ENCODE peak calls at places on chromosomes 6 and 20, in eight cellular contexts. U, F, I, S, A, E, X and J are unnamed samples.

GRCh38 chr6:36958775-36959554 is 4.4 kb downstream of the PI16 start:
- DNase-seq in U (peak), F (no peak), I (peak), S (no peak), A (no peak), E (peak), X (no peak), J (no peak)

GRCh38 chr20:47810116-47810672 is 24.9 kb upstream of the SULF2 start:
- DNase-seq in U (no peak), F (no peak), I (no peak), S (no peak), A (no peak), E (no peak), X (no peak), J (no peak)

GRCh38 chr6:138465007-138465645 is 34.2 kb downstream of the NHSL1 start:
- DNase-seq in U (no peak), F (peak), I (no peak), S (no peak), A (no peak), E (no peak), X (peak), J (no peak)

GRCh38 chr6:79813854-79814477 is 133.4 kb downstream of the ELOVL4 start:
- DNase-seq in U (no peak), F (peak), I (peak), S (no peak), A (peak), E (peak), X (peak), J (no peak)

GRCh38 chr6:15501806-15502450 is 160.9 kb downstream of the DTNBP1 start:
- DNase-seq in U (no peak), F (peak), I (peak), S (no peak), A (no peak), E (peak), X (no peak), J (no peak)

GRCh38 chr6:87494761-87495422 is 22.1 kb downstream of the SLC35A1 start:
- DNase-seq in U (no peak), F (no peak), I (no peak), S (no peak), A (no peak), E (no peak), X (no peak), J (no peak)

GRCh38 chr20:53581444-53582311 is 12.0 kb downstream of the ZNF217 start:
- DNase-seq in U (peak), F (no peak), I (no peak), S (no peak), A (no peak), E (no peak), X (no peak), J (peak)

GRCh38 chr6:35203680-35204079 is 10.1 kb upstream of the SCUBE3 start:
- DNase-seq in U (no peak), F (no peak), I (no peak), S (no peak), A (no peak), E (peak), X (no peak), J (no peak)

GRCh38 chr20:32155017-32155965 is 45.8 kb downstream of the TM9SF4 start:
- DNase-seq in U (peak), F (peak), I (peak), S (peak), A (peak), E (peak), X (peak), J (no peak)

GRCh38 chr20:57996936-57997629 is 231.4 kb downstream of the ANKRD60 start:
- DNase-seq in U (no peak), F (no peak), I (no peak), S (no peak), A (no peak), E (no peak), X (peak), J (no peak)

GRCh38 chr6:41640436-41640835 is 2.2 kb downstream of the MDFI start:
- DNase-seq in U (no peak), F (no peak), I (no peak), S (no peak), A (no peak), E (no peak), X (no peak), J (no peak)

GRCh38 chr6:169832247-169832948 is 81.0 kb downstream of the ERMARD start:
- DNase-seq in U (no peak), F (peak), I (peak), S (no peak), A (no peak), E (no peak), X (no peak), J (no peak)

GRCh38 chr20:9359561-9360308 is 154.7 kb upstream of the LAMP5 start:
- DNase-seq in U (peak), F (peak), I (peak), S (no peak), A (peak), E (no peak), X (peak), J (no peak)

GRCh38 chr6:22003219-22003779 is 293.5 kb downstream of the PRL start:
- DNase-seq in U (no peak), F (peak), I (no peak), S (no peak), A (no peak), E (no peak), X (no peak), J (no peak)

GRCh38 chr20:15138548-15139126 is 801.2 kb upstream of the FLRT3 start:
- DNase-seq in U (no peak), F (no peak), I (no peak), S (no peak), A (no peak), E (no peak), X (no peak), J (no peak)

GRCh38 chr6:92297101-92297500 is 1122.3 kb downstream of the EPHA7 start:
- DNase-seq in U (no peak), F (peak), I (no peak), S (no peak), A (no peak), E (no peak), X (no peak), J (no peak)

GRCh38 chr20:24999568-24999967 is 7.0 kb upstream of the APMAP start:
- DNase-seq in U (no peak), F (no peak), I (no peak), S (no peak), A (no peak), E (peak), X (no peak), J (no peak)

GRCh38 chr20:57513199-57513598 is 11.7 kb downstream of the CTCFL start:
- DNase-seq in U (no peak), F (peak), I (no peak), S (no peak), A (no peak), E (no peak), X (no peak), J (no peak)

GRCh38 chr6:113630738-113631535 is 226.2 kb upstream of the MARCKS start:
- DNase-seq in U (no peak), F (peak), I (no peak), S (no peak), A (no peak), E (peak), X (no peak), J (no peak)

GRCh38 chr6:113630365-113630737 is 226.8 kb upstream of the MARCKS start:
- DNase-seq in U (no peak), F (peak), I (no peak), S (no peak), A (no peak), E (no peak), X (no peak), J (no peak)

GRCh38 chr6:113633638-113634037 is 223.5 kb upstream of the MARCKS start:
- DNase-seq in U (no peak), F (no peak), I (no peak), S (no peak), A (no peak), E (no peak), X (no peak), J (no peak)

GRCh38 chr6:113631616-113632015 is 225.5 kb upstream of the MARCKS start:
- DNase-seq in U (no peak), F (no peak), I (no peak), S (no peak), A (no peak), E (no peak), X (no peak), J (no peak)

GRCh38 chr6:113632220-113632864 is 224.8 kb upstream of the MARCKS start:
- DNase-seq in U (no peak), F (peak), I (peak), S (no peak), A (peak), E (peak), X (peak), J (peak)
- H3K27ac ChIP-seq in U (peak), F (peak), I (peak), S (peak), A (peak), E (no peak), X (peak), J (peak)

GRCh38 chr6:45608252-45608911 is 230.6 kb upstream of the SUPT3H start:
- DNase-seq in U (no peak), F (peak), I (no peak), S (no peak), A (no peak), E (no peak), X (no peak), J (peak)

GRCh38 chr6:45607818-45608217 is 230.1 kb upstream of the SUPT3H start:
- DNase-seq in U (no peak), F (peak), I (no peak), S (no peak), A (no peak), E (no peak), X (no peak), J (peak)

GRCh38 chr6:45610832-45611231 is 233.1 kb upstream of the SUPT3H start:
- DNase-seq in U (no peak), F (no peak), I (no peak), S (no peak), A (no peak), E (no peak), X (no peak), J (no peak)

GRCh38 chr6:45610374-45610773 is 232.6 kb upstream of the SUPT3H start:
- DNase-seq in U (no peak), F (no peak), I (no peak), S (no peak), A (no peak), E (no peak), X (no peak), J (no peak)

GRCh38 chr6:45609141-45609638 is 231.5 kb upstream of the SUPT3H start:
- DNase-seq in U (no peak), F (peak), I (no peak), S (no peak), A (peak), E (no peak), X (no peak), J (no peak)
- TF ChIP-seq CTCF in U (no peak), F (no peak), I (no peak), S (no peak), A (no peak), E (no peak), X (no peak), J (no peak)

GRCh38 chr20:35285806-35286076 is 1.2 kb upstream of the EIF6 start:
- DNase-seq in U (no peak), F (peak), I (no peak), S (no peak), A (no peak), E (no peak), X (no peak), J (no peak)

GRCh38 chr20:35283441-35284266 is 918 bp downstream of the EIF6 start:
- DNase-seq in U (no peak), F (no peak), I (no peak), S (no peak), A (no peak), E (no peak), X (no peak), J (no peak)

GRCh38 chr20:35286077-35286898 is 1.7 kb upstream of the EIF6 start:
- DNase-seq in U (no peak), F (no peak), I (no peak), S (no peak), A (no peak), E (no peak), X (no peak), J (no peak)

GRCh38 chr20:35284992-35285805 is 627 bp upstream of the EIF6 start:
- DNase-seq in U (no peak), F (no peak), I (no peak), S (no peak), A (no peak), E (no peak), X (no peak), J (no peak)

DNA sequence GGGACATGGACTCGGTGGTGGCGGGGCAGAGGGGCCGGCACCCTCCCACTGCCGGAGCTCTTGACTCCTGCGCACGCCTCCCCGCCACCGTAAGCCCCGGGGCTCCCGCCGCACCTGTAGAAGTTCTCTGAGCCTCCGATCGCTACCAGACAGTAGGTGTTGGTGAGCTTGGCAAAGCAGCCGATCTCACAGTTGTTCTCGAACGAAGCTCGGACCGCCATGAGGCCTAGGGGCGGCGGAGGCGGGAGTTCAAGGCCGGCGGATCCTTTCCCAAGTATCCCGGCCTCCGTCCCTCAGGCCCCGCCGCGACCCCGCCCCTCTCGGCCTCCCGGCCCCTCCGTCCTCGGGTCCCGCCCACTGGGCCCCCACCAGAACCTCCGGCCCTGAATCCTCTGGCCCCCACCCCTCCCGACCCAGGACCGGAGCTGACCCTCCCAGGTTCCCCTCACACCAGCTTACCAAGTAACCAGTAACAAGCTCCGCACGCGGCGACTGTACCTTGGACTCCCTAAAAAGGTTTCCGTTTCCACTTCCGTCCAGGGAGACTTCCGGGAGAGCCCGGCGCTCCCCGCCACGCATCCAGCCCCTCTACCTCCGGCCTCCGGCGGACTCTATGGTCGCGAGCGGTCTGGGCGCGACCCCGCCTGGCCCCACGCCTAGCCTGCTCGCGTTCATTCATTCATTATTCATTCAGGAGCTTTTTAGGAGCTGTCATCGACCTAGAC is at the start of gene EIF6:
- DNase-seq in U (peak), F (peak), I (peak), S (peak), A (peak), E (peak), X (peak), J (no peak)
- TF ChIP-seq POLR2A in U (no peak), F (peak), I (no peak), S (no peak), A (no peak), E (peak), X (peak), J (no peak)

DNA sequence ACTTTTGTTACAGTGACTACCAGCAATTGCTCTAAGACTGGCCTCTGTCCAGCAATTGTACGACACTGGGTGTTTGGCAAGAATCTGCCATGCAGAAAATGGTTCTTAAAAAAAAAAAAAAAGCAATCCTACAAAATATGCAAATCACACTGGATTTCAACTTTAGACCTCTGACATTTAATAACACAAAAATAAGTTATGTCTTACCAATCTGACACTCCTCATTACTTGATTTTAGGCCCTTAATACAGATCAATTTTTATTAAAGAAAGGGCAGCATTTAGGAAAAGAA is 88.6 kb upstream of the FOXQ1 start:
- DNase-seq in U (no peak), F (no peak), I (no peak), S (no peak), A (no peak), E (no peak), X (no peak), J (no peak)
- H3K27ac ChIP-seq in U (no peak), F (no peak), I (no peak), S (no peak), A (no peak), E (no peak), X (no peak), J (no peak)

GRCh38 chr20:62246431-62246830 is 8.1 kb downstream of the OSBPL2 start:
- DNase-seq in U (no peak), F (no peak), I (no peak), S (no peak), A (no peak), E (no peak), X (no peak), J (no peak)

GRCh38 chr20:62248890-62249560 is 10.7 kb downstream of the OSBPL2 start:
- DNase-seq in U (no peak), F (no peak), I (no peak), S (no peak), A (no peak), E (no peak), X (no peak), J (no peak)

GRCh38 chr20:62245911-62246280 is 7.6 kb downstream of the OSBPL2 start:
- DNase-seq in U (peak), F (no peak), I (no peak), S (no peak), A (no peak), E (no peak), X (no peak), J (no peak)

GRCh38 chr20:62244644-62245108 is 6.4 kb downstream of the OSBPL2 start:
- DNase-seq in U (no peak), F (no peak), I (no peak), S (no peak), A (no peak), E (no peak), X (no peak), J (no peak)

DNA sequence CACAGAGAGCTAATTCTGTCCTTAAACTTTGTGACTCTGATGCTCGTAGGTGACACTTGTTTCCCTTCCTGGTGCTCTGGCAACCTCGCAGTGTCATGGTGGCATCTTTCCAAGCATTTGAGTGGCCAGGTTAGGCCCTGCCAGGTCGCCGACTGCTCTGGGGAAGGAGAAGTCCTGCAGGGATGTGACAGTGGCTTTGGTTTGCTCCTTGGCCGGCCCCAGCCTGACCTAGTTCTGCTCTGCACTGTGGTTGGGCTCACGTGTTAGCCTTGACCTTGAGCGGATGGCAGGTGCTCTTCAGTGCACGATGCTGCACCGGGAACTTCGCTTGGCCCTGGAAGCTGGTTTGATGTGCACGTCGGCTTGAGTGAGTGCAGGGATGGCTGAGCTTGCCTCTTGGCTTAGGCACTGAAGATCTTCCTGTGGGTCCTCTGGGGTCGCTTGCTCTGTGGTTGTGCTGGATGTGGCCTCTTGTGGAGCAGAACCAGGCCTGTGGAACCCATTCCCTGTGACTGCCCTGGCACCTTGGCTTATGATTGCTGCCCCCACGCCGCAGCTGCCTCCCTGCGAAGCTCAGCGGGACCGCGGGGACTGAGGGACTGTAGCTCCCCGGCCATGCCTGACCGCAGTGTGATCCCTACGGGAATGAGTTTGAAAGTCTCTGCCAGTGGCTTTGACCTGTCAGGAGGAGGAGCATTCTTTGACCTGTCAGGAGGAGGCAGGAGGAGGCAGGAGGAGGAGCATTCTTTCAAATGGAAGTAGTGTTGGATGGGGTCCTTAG is 8.7 kb downstream of the OSBPL2 start:
- DNase-seq in U (no peak), F (no peak), I (peak), S (no peak), A (no peak), E (peak), X (no peak), J (no peak)
- TF ChIP-seq CTCF in U (no peak), F (no peak), I (no peak), S (no peak), A (no peak), E (no peak), X (no peak), J (no peak)

DNA sequence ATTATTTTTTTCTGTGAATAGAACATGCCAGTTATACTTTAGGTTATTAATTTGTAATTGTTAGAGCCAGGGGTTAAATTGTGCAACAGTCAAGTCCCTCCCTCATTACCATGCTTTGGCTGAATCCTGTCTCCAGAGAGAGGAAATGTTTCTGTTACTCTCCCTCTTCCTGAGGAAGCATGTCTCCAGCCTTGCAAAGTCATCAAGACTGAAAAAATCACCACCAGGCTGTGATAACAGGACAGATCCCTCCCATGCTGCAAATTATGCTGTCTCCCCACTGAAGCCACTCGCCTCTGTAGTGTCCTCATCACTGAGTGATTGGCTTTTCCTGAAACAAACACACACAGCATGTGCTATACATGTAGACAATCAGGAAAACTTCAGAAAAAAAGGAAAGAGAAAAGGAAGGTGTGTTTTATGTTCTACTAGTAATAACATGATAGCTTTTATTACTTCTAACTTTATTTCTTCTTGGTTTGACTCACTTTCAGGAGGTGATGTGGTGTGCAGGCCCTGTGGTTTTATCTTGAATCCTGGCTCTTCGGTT is 290.0 kb upstream of the JAG1 start:
- DNase-seq in U (no peak), F (no peak), I (peak), S (no peak), A (no peak), E (peak), X (no peak), J (no peak)
- TF ChIP-seq POLR2A in U (no peak), F (no peak), I (no peak), S (no peak), A (no peak), E (no peak), X (no peak), J (no peak)

DNA sequence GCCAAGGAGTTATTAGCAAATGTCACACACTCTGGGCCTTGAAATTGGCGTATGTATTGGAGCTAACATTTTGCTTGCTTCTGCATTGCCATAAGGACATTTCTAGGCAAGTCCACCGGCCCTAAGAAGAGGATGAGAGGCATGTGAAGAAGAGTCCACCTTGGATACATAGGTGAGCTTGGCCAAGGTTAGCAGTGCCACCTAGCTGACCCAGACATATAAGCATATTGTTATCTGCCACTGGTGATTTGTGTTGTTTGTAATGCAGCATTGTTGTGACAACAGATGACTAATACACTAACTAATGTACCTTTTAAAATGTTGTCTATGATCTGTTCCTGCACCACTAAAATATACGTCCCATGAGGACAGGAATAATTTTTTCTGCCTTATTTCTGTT is 24.8 kb upstream of the HLA-DQA2 start:
- DNase-seq in U (no peak), F (no peak), I (no peak), S (no peak), A (no peak), E (no peak), X (no peak), J (no peak)
- H3K27ac ChIP-seq in U (no peak), F (no peak), I (no peak), S (no peak), A (no peak), E (no peak), X (no peak), J (no peak)